ENCODE peak calls at places on chromosomes 1 and 21, in ten cellular contexts. C is cardiac muscle cell; T is psoas muscle; F is transverse colon; Q is neuronal stem cell; I is cardiac fibroblast; H is naive thymus-derived CD4-positive, alpha-beta T cell; O is thoracic aorta; A is pancreas; N is lower leg skin. B is an unnamed sample.

GRCh38 chr1:231931146-231931545 is 304.6 kb downstream of the DISC1 start:
- DNase-seq in C (no peak), T (no peak), F (no peak), Q (no peak), I (no peak), H (no peak), O (no peak), A (no peak), N (no peak), B (no peak)

GRCh38 chr21:37225440-37225839 is 41.7 kb downstream of the VPS26C start:
- DNase-seq in C (no peak), T (no peak), F (no peak), Q (no peak), I (no peak), H (peak), O (no peak), A (no peak), N (peak), B (peak)

GRCh38 chr1:243950166-243950565 is 100.1 kb upstream of the AKT3 start:
- DNase-seq in C (no peak), T (peak), F (no peak), Q (no peak), I (peak), H (no peak), O (no peak), A (no peak), N (no peak), B (no peak)

GRCh38 chr1:225508538-225509375 is 80.9 kb upstream of the LBR start:
- DNase-seq in C (no peak), T (no peak), F (no peak), Q (peak), I (peak), H (no peak), O (peak), A (no peak), N (no peak), B (no peak)

GRCh38 chr21:45482899-45483821 is 59.1 kb downstream of the SLC19A1 start:
- DNase-seq in C (no peak), T (peak), F (no peak), Q (no peak), I (no peak), H (no peak), O (no peak), A (peak), N (no peak), B (no peak)

GRCh38 chr1:12775443-12775842 is 1.9 kb downstream of the PRAMEF12 start:
- DNase-seq in C (no peak), T (no peak), F (no peak), Q (no peak), I (no peak), H (no peak), O (no peak), A (no peak), N (peak), B (no peak)

GRCh38 chr21:41726970-41727783 is 39.7 kb downstream of the RIPK4 start:
- DNase-seq in C (no peak), T (peak), F (no peak), Q (no peak), I (peak), H (no peak), O (peak), A (peak), N (peak), B (no peak)

GRCh38 chr1:93716974-93717373 is 35.3 kb upstream of the BCAR3 start:
- DNase-seq in C (no peak), T (no peak), F (no peak), Q (no peak), I (peak), H (no peak), O (no peak), A (no peak), N (no peak), B (peak)

DNA sequence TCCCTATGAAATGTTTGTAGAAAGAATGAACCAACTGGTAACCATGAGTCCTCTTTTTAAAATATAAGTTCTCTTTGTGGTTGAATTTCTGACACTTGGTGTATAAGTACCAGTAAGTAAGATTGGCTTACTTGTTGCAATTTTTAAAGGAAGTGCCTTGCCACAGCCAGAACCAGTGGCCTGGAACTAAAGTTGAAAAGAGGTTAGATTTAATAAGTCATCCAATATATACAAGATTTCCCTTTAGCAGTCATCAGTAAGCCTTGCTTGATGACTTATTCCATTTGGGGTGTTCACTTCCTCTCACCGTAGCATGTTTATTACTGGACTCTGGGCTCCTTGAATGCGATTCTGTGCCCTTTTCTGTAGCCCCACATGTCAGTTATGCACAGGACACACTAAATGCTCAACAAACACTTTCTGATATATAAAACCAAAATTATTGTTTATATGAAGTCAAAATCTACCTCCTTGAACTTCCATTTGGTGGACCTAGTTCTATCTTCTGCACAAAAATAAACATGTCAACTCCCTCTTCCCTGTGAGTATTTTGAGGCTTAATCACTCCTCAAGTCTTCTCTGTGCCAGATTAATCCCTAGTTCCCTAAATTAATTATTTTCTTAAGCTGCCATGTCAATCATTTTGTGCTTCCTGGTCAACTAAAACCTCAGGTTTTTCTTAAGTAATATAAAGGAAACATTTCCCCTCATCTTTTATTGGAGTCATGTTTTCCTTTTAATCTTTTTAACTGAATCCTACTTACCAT is 218.1 kb downstream of the ST6GALNAC3 start:
- DNase-seq in C (no peak), T (no peak), F (no peak), Q (no peak), I (no peak), H (no peak), O (no peak), A (no peak), N (no peak), B (no peak)
- H3K4me3 ChIP-seq in C (no peak), T (no peak), F (no peak), Q (no peak), I (no peak), H (no peak), O (no peak), A (no peak), N (no peak), B (no peak)

GRCh38 chr1:111280267-111280666 is 10.4 kb upstream of the CHIA start:
- DNase-seq in C (no peak), T (no peak), F (no peak), Q (no peak), I (no peak), H (no peak), O (no peak), A (no peak), N (no peak), B (no peak)

GRCh38 chr1:111275079-111275478 is 15.6 kb upstream of the CHIA start:
- DNase-seq in C (no peak), T (peak), F (peak), Q (no peak), I (peak), H (no peak), O (no peak), A (no peak), N (peak), B (no peak)

GRCh38 chr1:111275780-111276433 is 14.7 kb upstream of the CHIA start:
- DNase-seq in C (no peak), T (no peak), F (no peak), Q (no peak), I (no peak), H (no peak), O (no peak), A (no peak), N (no peak), B (no peak)

GRCh38 chr1:111281411-111281810 is 9.2 kb upstream of the CHIA start:
- DNase-seq in C (no peak), T (no peak), F (no peak), Q (no peak), I (no peak), H (no peak), O (no peak), A (no peak), N (no peak), B (no peak)

DNA sequence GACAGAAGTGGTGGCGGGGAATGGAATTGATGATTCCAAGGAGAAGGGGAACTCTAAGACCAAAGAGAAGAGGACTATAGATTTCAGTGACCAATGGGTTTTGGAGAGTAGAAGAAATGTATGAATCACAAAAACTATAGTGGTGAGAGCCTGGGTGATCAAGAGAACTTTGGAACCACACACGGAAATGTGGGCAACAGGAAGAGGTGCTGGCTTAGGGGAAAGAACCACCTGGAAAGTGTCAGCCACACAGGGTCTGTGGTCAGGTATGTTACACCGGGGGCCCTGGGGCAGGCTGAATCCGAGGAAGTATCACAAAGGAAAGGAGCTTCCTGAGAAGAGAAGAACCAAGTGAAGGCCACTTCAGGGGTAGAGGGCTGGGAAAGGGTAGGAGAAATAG is 11.5 kb upstream of the CHIA start:
- DNase-seq in C (no peak), T (no peak), F (no peak), Q (no peak), I (no peak), H (no peak), O (no peak), A (no peak), N (no peak), B (peak)
- H3K4me3 ChIP-seq in C (no peak), T (no peak), F (no peak), Q (no peak), I (no peak), H (no peak), O (no peak), A (no peak), N (no peak), B (no peak)

DNA sequence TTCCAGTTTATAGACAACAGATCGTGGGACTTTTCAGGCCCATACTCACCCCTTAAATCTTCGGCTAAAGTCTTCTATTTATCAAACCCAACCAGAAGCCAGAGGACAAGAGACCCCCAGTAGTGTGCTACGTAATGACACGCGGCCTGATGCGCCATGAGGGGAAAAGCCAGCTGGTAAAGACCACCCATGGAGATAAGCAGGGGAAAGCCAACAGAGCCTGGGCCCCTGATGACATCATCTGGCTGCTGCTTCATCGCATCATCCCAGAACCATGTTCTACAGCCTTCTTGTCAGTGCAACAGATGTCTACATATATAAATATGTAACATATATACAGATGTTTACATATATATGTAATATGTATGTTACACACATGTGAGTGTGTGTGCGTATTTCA is 81.8 kb upstream of the VANGL1 start:
- DNase-seq in C (no peak), T (no peak), F (no peak), Q (no peak), I (no peak), H (no peak), O (no peak), A (no peak), N (no peak), B (no peak)
- H3K4me3 ChIP-seq in C (no peak), T (no peak), F (no peak), Q (no peak), I (no peak), H (no peak), O (no peak), A (no peak), N (no peak), B (no peak)

GRCh38 chr1:3746389-3746783 is 5.9 kb upstream of the CCDC27 start:
- DNase-seq in C (no peak), T (no peak), F (no peak), Q (no peak), I (no peak), H (no peak), O (no peak), A (no peak), N (no peak), B (no peak)
- H3K4me3 ChIP-seq in C (peak), T (peak), F (peak), Q (peak), I (peak), H (peak), O (peak), A (peak), N (peak), B (peak)

GRCh38 chr1:5552787-5553484 is 439.3 kb downstream of the NPHP4 start:
- DNase-seq in C (no peak), T (no peak), F (no peak), Q (no peak), I (no peak), H (no peak), O (no peak), A (no peak), N (peak), B (no peak)
- H3K4me3 ChIP-seq in C (no peak), T (no peak), F (no peak), Q (no peak), I (no peak), H (no peak), O (no peak), A (no peak), N (no peak), B (no peak)

GRCh38 chr21:34890258-34890723 is 158.8 kb downstream of the RUNX1 start:
- DNase-seq in C (no peak), T (no peak), F (no peak), Q (no peak), I (no peak), H (no peak), O (no peak), A (no peak), N (no peak), B (no peak)
- H3K4me3 ChIP-seq in C (no peak), T (peak), F (peak), Q (no peak), I (peak), H (peak), O (peak), A (peak), N (peak), B (peak)

GRCh38 chr1:229556551-229556950 is 2.0 kb downstream of the ABCB10 start:
- DNase-seq in C (no peak), T (no peak), F (no peak), Q (no peak), I (no peak), H (no peak), O (no peak), A (no peak), N (no peak), B (no peak)

GRCh38 chr1:229552732-229553131 is 5.8 kb downstream of the ABCB10 start:
- DNase-seq in C (no peak), T (no peak), F (no peak), Q (no peak), I (no peak), H (no peak), O (no peak), A (no peak), N (no peak), B (no peak)

GRCh38 chr1:229554886-229555621 is 3.5 kb downstream of the ABCB10 start:
- DNase-seq in C (peak), T (no peak), F (no peak), Q (no peak), I (no peak), H (no peak), O (no peak), A (no peak), N (no peak), B (peak)

GRCh38 chr1:229553621-229554120 is 4.8 kb downstream of the ABCB10 start:
- DNase-seq in C (no peak), T (no peak), F (no peak), Q (no peak), I (no peak), H (no peak), O (no peak), A (no peak), N (no peak), B (no peak)

DNA sequence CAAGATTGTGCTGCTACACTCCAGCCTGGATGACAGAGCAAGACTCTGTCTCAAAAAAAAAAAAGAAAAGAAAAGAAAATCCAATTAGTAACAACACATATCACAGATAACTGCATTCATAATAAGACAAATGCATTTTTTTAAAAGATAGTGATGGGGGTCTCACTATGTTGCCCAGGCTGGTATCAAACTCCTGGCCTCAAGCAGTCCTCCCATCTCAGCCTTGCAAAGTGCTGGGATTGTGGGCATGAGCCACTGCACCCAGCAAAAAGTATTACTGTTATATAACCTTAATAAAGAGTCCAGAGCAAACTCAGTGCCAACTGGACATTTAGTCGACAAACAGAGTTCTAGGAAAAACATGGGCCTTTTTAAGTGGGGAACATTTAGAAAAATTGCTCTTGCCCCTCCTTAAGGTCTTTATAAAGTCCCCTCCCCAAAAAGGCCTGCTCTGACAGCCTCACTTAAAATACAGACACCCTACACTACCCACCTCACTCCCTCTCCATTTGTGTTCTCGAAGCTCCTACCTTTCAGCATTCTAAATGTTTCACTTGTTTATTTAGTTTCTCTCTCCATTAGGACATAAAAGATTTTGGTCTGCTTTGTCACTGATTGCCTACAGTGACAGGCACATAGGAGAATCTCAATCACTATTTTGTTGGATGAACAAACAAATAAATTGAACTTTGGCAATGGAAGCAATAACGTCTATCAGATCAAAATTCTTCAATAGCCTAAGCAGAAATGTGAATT is 7.5 kb downstream of the ABCB10 start:
- DNase-seq in C (no peak), T (no peak), F (no peak), Q (no peak), I (no peak), H (no peak), O (no peak), A (no peak), N (no peak), B (no peak)
- H3K4me3 ChIP-seq in C (no peak), T (no peak), F (no peak), Q (no peak), I (no peak), H (no peak), O (peak), A (no peak), N (no peak), B (no peak)

DNA sequence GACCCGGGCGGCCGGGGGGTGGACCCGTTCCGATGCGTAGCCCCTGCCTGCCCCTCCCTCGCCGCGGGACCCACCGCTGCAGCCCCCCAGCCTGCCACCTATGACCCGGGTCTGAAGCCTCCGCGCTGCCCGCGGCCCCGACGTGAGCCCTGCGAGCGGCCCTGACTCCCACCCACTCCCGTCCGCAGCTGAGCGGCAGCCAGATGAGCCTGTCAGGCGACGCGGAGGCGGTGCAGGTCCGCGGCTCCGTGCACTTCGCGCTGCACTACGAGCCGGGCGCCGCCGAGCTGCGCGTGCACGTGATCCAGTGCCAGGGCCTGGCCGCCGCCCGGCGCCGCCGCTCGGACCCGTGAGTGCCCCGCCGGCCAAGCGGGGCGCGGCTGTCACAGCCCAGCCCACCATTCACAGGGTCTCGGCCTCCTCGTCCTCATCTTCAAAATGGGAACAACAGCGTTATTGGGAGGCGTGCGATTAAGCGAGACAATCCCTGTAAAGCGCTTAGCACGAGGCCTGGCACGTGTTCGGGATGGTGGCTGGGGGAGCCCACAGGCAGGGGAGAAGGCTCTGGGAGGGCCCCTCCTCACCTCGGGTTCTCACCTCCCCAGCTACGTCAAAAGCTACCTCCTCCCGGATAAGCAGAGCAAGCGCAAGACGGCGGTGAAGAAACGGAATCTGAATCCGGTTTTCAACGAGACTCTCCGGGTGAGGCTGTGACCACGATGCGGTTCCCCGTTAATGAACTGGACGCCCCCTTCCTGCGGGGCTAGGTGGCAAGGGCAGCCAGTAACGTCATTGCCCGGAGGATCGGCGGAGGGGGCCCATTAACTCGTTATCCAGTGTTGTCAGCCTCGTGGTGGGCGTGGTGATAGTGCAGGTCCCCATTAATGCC is 8.2 kb downstream of the SYTL1 start:
- DNase-seq in C (peak), T (peak), F (peak), Q (peak), I (peak), H (no peak), O (no peak), A (no peak), N (peak), B (no peak)
- H3K4me3 ChIP-seq in C (peak), T (peak), F (peak), Q (peak), I (peak), H (no peak), O (peak), A (peak), N (no peak), B (no peak)

DNA sequence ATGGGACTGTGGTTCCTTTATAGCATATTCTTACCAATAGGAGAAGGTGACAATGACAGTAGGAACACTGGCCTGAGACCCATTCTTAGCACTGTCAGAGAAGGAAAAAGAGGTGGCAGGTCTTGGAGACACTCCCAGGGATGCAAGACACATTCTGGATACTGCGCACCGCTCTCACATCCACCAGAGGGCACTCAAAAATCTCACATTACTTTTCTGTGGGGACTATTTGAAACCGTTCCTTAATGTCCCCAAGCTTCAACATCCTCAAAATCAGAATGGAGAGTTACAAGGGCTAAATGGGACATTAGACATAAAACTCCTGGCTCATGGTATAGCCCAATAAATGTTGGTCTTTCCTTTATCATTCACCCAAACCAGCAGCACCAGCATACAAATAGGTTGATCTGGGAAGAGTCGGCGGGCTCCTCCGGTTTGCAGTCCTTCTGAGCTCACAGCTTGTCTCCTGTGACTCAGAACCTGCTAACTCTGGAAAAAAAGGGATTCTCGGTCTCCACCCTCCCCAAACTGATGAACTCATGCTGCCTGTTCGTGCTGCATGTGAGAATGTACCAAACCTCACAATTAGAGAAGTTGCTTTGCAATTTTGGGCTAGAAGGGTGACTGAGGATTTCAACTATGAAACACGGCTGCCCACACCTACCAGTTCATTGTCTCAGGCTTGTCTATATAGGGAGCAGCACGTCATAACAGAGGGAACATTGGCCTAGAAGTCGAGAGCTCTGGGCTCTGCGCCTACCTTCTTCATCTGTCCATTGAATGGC is 40.2 kb downstream of the IL12RB2 start:
- DNase-seq in C (peak), T (peak), F (peak), Q (peak), I (peak), H (no peak), O (no peak), A (no peak), N (no peak), B (peak)
- H3K4me3 ChIP-seq in C (no peak), T (no peak), F (no peak), Q (no peak), I (no peak), H (no peak), O (no peak), A (no peak), N (no peak), B (no peak)

B was measured in Jurkat, Clone E6-1.